ENCODE peak calls at places on chromosome 5, in seven cellular contexts. E is AG04450; R is HTR-8/SVneo; K is naive thymus-derived CD4-positive, alpha-beta T cell; H is T-cell; Q is left ventricle myocardium superior; T is skeletal muscle cell. I is an unnamed sample.

GRCh38 chr5:95883185-95884020 is 60.9 kb upstream of the GLRX start:
- DNase-seq in E (no peak), R (no peak), K (no peak), H (no peak), Q (no peak), T (no peak), I (no peak)

GRCh38 chr5:81751836-81752643 is 1.1 kb upstream of the SSBP2 start:
- DNase-seq in E (no peak), R (no peak), K (peak; percentile 16), H (no peak), Q (no peak), T (no peak), I (no peak)

GRCh38 chr5:138955013-138955660 is 80.0 kb upstream of the LRRTM2 start:
- DNase-seq in E (no peak), R (no peak), K (no peak), H (no peak), Q (peak; percentile 60), T (peak; percentile 21), I (no peak)

GRCh38 chr5:150438873-150439546 is 10.5 kb downstream of the RPS14 start:
- DNase-seq in E (no peak), R (peak; percentile 41), K (no peak), H (no peak), Q (no peak), T (no peak), I (no peak)

GRCh38 chr5:931570-932145 is 39.0 kb downstream of the TRIP13 start:
- DNase-seq in E (no peak), R (no peak), K (no peak), H (no peak), Q (no peak), T (no peak), I (no peak)

GRCh38 chr5:178360926-178361235 is 128.3 kb upstream of the PHYKPL start:
- DNase-seq in E (no peak), R (no peak), K (no peak), H (no peak), Q (no peak), T (no peak), I (no peak)

GRCh38 chr5:13809921-13810320 is 134.6 kb downstream of the DNAH5 start:
- DNase-seq in E (no peak), R (no peak), K (no peak), H (no peak), Q (no peak), T (no peak), I (no peak)

GRCh38 chr5:1644810-1645571 is 121.2 kb upstream of the LPCAT1 start:
- DNase-seq in E (peak; percentile 52), R (peak; percentile 94), K (peak; percentile 52), H (peak; percentile 43), Q (peak; percentile 90), T (peak; percentile 66), I (peak; percentile 28)

GRCh38 chr5:109865636-109866035 is 175.9 kb downstream of the MAN2A1 start:
- DNase-seq in E (peak; percentile 93), R (peak; percentile 24), K (no peak), H (no peak), Q (no peak), T (peak; percentile 98), I (peak; percentile 67)